ENCODE peak calls at places on chromosome 6, in eight cellular contexts. E is activated CD4-positive, alpha-beta T cell treated with anti-CD3 and anti-CD28 coated beads for 1 hour; K is stimulated activated CD4-positive, alpha-beta T cell treated with anti-CD3 and anti-CD28 coated beads, Interleukin-2, amount 100 ng/mL, for 48 hours; Z is HTR-8/SVneo; L is SK-MEL-5; Y is T-helper 2 cell; S is T follicular helper cell; W is stimulated activated CD8-positive, alpha-beta memory T cell treated with anti-CD3 and anti-CD28 coated beads, Interleukin-2, amount 100 ng/mL, for 48 hours. I is an unnamed sample.

GRCh38 chr6:28632326-28632851 is 106.7 kb downstream of the GPX5 start:
- DNase-seq in E (no peak), K (no peak), Z (no peak), L (no peak), Y (no peak), S (no peak), W (no peak), I (no peak)

GRCh38 chr6:123888779-123889513 is 85.3 kb downstream of the NKAIN2 start:
- DNase-seq in E (no peak), K (no peak), Z (no peak), L (no peak), Y (no peak), S (no peak), W (no peak), I (no peak)

GRCh38 chr6:7920425-7920824 is 9.8 kb upstream of the TXNDC5 start:
- DNase-seq in E (no peak), K (no peak), Z (no peak), L (no peak), Y (no peak), S (no peak), W (no peak), I (no peak)

GRCh38 chr6:37798436-37799262 is 20.9 kb upstream of the ZFAND3 start:
- DNase-seq in E (no peak), K (no peak), Z (no peak), L (no peak), Y (no peak), S (no peak), W (no peak), I (no peak)

GRCh38 chr6:48973486-48973885 is 489.6 kb downstream of the MMUT start:
- DNase-seq in E (no peak), K (no peak), Z (no peak), L (no peak), Y (no peak), S (no peak), W (no peak), I (no peak)

GRCh38 chr6:99297415-99297814 is 52.1 kb downstream of the FAXC start:
- DNase-seq in E (no peak), K (no peak), Z (no peak), L (no peak), Y (no peak), S (no peak), W (no peak), I (no peak)

GRCh38 chr6:166503167-166503744 is 83.2 kb downstream of the RAMACL start:
- DNase-seq in E (no peak), K (no peak), Z (no peak), L (no peak), Y (no peak), S (no peak), W (no peak), I (no peak)

GRCh38 chr6:49966823-49967222 is 2.6 kb downstream of the DEFB113 start:
- DNase-seq in E (no peak), K (no peak), Z (no peak), L (no peak), Y (no peak), S (no peak), W (no peak), I (no peak)

GRCh38 chr6:167139761-167140160 is 16.9 kb downstream of the CCR6 start:
- DNase-seq in E (no peak), K (no peak), Z (no peak), L (no peak), Y (no peak), S (no peak), W (no peak), I (no peak)